ENCODE peak calls at places on chromosomes 4 and X, in nine cellular contexts. H is MM.1S, V is stomach, U is GM12865, C is esophagus muscularis mucosa, P is tibial artery, W is upper lobe of left lung, G is omental fat pad, O is epithelial cell of esophagus. E is an unnamed sample.

GRCh38 chrX:11100281-11101035 is 10.7 kb upstream of the HCCS start:
- DNase-seq in C (no peak), U (no peak), W (no peak), P (no peak), G (no peak), V (peak; percentile 34), H (no peak), O (peak; percentile 75), E (peak; percentile 25)

GRCh38 chrX:41238543-41238942 is 95.4 kb upstream of the DDX3X start:
- DNase-seq in P (no peak), G (no peak), O (peak; percentile 60), U (peak; percentile 3), V (no peak), W (no peak), C (no peak), H (no peak), E (no peak)

GRCh38 chrX:65093658-65094057 is 117.4 kb upstream of the ZC4H2 start:
- DNase-seq in G (no peak), U (no peak), O (no peak), H (no peak), C (no peak), V (no peak), P (no peak), W (no peak), E (no peak)

GRCh38 chr4:120693817-120694216 is 228.7 kb downstream of the PRDM5 start:
- DNase-seq in P (no peak), U (no peak), O (no peak), H (no peak), V (no peak), G (no peak), C (no peak), W (no peak), E (no peak)

GRCh38 chrX:47222776-47223350 is 4.4 kb downstream of the CDK16 start:
- DNase-seq in W (no peak), G (no peak), U (no peak), P (peak; percentile 28), V (no peak), C (no peak), O (no peak), H (no peak), E (peak; percentile 3)

GRCh38 chr4:74661427-74662171 is 132.7 kb downstream of the BTC start:
- DNase-seq in P (no peak), U (no peak), O (peak; percentile 78), W (no peak), C (no peak), G (no peak), V (no peak), H (no peak), E (no peak)

GRCh38 chrX:12304261-12304660 is 166.0 kb downstream of the FRMPD4 start:
- DNase-seq in G (no peak), U (no peak), P (no peak), V (no peak), O (no peak), W (no peak), H (no peak), C (no peak), E (no peak)

GRCh38 chr4:2071252-2071911 is 12.3 kb downstream of the NAT8L start:
- DNase-seq in C (no peak), W (no peak), U (no peak), G (no peak), O (no peak), H (no peak), V (no peak), P (peak; percentile 59), E (no peak)

GRCh38 chr4:168409089-168409801 is 71.0 kb downstream of the DDX60L start:
- DNase-seq in V (no peak), W (no peak), O (peak; percentile 34), P (no peak), G (no peak), U (no peak), C (no peak), H (no peak), E (no peak)

GRCh38 chr4:137253949-137254348 is 278.3 kb downstream of the PCDH18 start:
- DNase-seq in C (no peak), O (peak; percentile 23), P (no peak), V (no peak), U (no peak), G (no peak), W (no peak), H (no peak), E (no peak)

GRCh38 chr4:105192910-105193309 is 46.2 kb downstream of the TET2 start:
- DNase-seq in P (no peak), O (no peak), V (no peak), U (no peak), G (no peak), H (no peak), C (no peak), W (no peak), E (no peak)

GRCh38 chr4:158193171-158193749 is 17.0 kb upstream of the TMEM144 start:
- DNase-seq in P (no peak), O (peak; percentile 42), V (no peak), H (peak; percentile 55), W (no peak), G (no peak), U (no peak), C (no peak), E (no peak)

GRCh38 chr4:99024481-99025275 is 29.2 kb downstream of the METAP1 start:
- DNase-seq in C (no peak), H (no peak), W (peak; percentile 27), V (no peak), O (peak; percentile 35), U (no peak), P (no peak), G (no peak), E (peak; percentile 59)

GRCh38 chr4:141858437-141858836 is 222.1 kb downstream of the IL15 start:
- DNase-seq in O (no peak), H (no peak), U (no peak), V (no peak), G (no peak), P (no peak), W (no peak), C (no peak), E (no peak)
- TF ChIP-seq CTCF in O (no peak), H (no peak), U (no peak), V (no peak), G (no peak), P (no peak), W (no peak), C (no peak), E (no peak)

DNA sequence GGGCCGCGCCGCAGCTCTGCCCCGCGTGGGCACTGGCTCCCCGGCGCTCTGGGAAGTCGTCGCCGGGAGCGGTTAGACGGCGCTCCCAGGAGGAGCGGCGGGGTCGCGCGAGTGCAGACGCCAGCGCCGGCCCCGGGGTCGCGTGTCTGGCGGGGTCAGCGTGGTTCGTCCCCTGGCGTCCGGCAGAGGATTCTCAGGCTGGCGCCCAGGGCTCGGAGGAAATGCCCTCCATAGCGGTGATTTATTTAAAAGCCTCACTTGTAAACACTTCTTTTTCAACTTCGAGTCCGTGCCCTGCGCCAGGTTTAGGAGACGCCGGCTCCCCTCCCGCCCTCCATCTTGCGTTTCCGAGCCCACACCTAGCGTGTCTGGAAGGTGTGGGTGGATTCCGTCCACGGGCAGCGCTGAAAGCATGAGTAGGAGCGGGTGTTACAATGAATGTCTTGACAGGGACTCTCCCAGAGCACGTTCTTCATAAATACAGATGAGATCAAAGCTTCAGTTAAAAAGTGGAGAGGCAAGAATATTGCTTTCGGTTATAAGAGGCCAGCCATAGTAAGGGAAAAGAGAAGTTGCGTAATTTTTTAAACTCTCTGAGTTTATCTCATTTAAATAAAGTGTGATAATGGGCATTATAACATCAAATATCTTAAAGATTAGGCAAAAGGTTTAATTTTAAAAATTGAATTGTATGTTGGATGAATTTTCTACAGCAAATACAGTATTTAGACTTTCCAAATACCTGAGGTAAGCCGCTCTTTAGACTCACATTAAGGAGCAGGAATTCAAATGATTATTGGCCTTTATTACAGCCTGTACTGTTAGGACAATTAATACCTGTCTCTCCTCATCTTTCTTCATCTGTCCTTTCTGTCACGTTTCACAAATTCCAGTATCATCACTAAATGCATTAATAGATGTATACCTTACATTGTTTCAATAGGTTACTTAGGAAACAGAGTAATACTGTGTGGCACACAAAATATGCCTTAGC is 863 bp downstream of the FAM241A start:
- DNase-seq in C (no peak), H (peak; percentile 51), O (peak; percentile 63), G (no peak), U (peak; percentile 78), P (peak; percentile 72), W (peak; percentile 51), V (peak; percentile 51), E (peak; percentile 59)
- TF ChIP-seq CTCF in C (no peak), H (no peak), O (no peak), G (no peak), U (peak; percentile 10), P (no peak), W (no peak), V (no peak), E (peak; percentile 26)

GRCh38 chr4:28677808-28678207 is 1817.2 kb downstream of the STIM2 start:
- DNase-seq in U (no peak), V (no peak), W (no peak), P (no peak), O (no peak), H (no peak), C (no peak), G (no peak), E (no peak)
- TF ChIP-seq CTCF in U (no peak), V (no peak), W (no peak), P (no peak), O (no peak), H (no peak), C (no peak), G (no peak), E (no peak)

GRCh38 chr4:108099838-108100237 is 68.9 kb downstream of the LEF1 start:
- DNase-seq in H (no peak), C (no peak), P (no peak), U (no peak), W (no peak), G (no peak), O (no peak), V (no peak), E (no peak)

GRCh38 chr4:108100827-108101226 is 67.9 kb downstream of the LEF1 start:
- DNase-seq in P (no peak), O (no peak), U (no peak), G (no peak), C (no peak), V (no peak), W (no peak), H (no peak), E (no peak)

GRCh38 chr4:108094131-108094530 is 74.6 kb downstream of the LEF1 start:
- DNase-seq in O (no peak), U (no peak), G (no peak), C (no peak), P (no peak), H (no peak), V (no peak), W (no peak), E (no peak)

GRCh38 chr4:108097990-108098553 is 70.7 kb downstream of the LEF1 start:
- DNase-seq in P (no peak), V (no peak), U (no peak), W (no peak), G (no peak), O (no peak), H (no peak), C (no peak), E (no peak)

DNA sequence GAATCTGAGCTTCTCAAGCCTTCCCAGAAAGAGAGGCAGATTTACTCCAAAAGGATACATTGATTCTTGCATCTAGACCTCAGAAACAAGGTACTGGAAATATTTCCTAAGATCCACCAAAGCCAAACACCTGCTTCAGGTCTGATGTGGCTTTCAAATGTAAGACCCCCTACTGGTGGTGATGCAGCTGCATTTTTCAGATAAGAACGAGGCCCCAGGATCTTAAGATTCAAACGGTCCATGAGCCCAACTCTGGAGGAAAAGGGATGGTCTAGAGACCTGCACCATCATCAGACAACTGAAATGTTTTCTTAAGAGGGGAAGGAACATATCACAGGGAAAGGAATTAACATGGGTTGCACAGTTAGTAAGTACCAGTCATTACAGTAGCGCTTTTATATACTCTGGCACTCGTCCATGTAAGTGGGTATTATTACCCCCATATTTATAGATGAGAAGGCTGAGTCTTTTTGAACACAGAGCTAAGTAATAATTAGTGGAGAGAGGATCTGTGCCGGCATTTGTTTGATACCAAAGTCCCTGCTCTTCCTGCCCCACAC is 73.7 kb downstream of the LEF1 start:
- DNase-seq in C (no peak), P (no peak), V (no peak), U (no peak), H (no peak), W (no peak), G (no peak), O (no peak), E (no peak)
- TF ChIP-seq CTCF in C (no peak), P (no peak), V (no peak), U (no peak), H (no peak), W (no peak), G (no peak), O (no peak), E (no peak)

E was measured in body of pancreas.